ENCODE peak calls at places on chromosomes 7 and 10, in nine cellular contexts. One of them, this sample, is unnamed.

GRCh38 chr7:28939367-28939766 is 18.8 kb downstream of the TRIL start:
- DNase-seq in mesothelial cell of epicardium: no peak
- DNase-seq in lung: no peak
- DNase-seq in substantia nigra: no peak
- DNase-seq in HCT116: no peak
- DNase-seq in NCI-H345: no peak
- DNase-seq in AG09309: no peak
- DNase-seq in activated CD4-positive, CD25-positive, alpha-beta regulatory T cell: no peak
- DNase-seq in HTR-8/SVneo: no peak
- DNase-seq in this sample: no peak

GRCh38 chr10:69721690-69722310 is 79.9 kb upstream of the COL13A1 start:
- DNase-seq in mesothelial cell of epicardium: no peak
- DNase-seq in lung: peak
- DNase-seq in substantia nigra: no peak
- DNase-seq in HCT116: no peak
- DNase-seq in NCI-H345: no peak
- DNase-seq in AG09309: no peak
- DNase-seq in activated CD4-positive, CD25-positive, alpha-beta regulatory T cell: no peak
- DNase-seq in HTR-8/SVneo: peak
- DNase-seq in this sample: no peak

GRCh38 chr7:25856056-25856780 is 295.8 kb upstream of the NFE2L3 start:
- DNase-seq in mesothelial cell of epicardium: no peak
- DNase-seq in lung: no peak
- DNase-seq in substantia nigra: no peak
- DNase-seq in HCT116: no peak
- DNase-seq in NCI-H345: peak
- DNase-seq in AG09309: no peak
- DNase-seq in activated CD4-positive, CD25-positive, alpha-beta regulatory T cell: no peak
- DNase-seq in HTR-8/SVneo: no peak
- DNase-seq in this sample: peak

GRCh38 chr10:3395487-3395886 is 222.9 kb upstream of the PITRM1 start:
- DNase-seq in mesothelial cell of epicardium: no peak
- DNase-seq in lung: no peak
- DNase-seq in substantia nigra: no peak
- DNase-seq in HCT116: no peak
- DNase-seq in NCI-H345: peak
- DNase-seq in AG09309: no peak
- DNase-seq in activated CD4-positive, CD25-positive, alpha-beta regulatory T cell: no peak
- DNase-seq in HTR-8/SVneo: no peak
- DNase-seq in this sample: no peak

GRCh38 chr7:2509298-2509906 is 10.2 kb upstream of the LFNG start:
- DNase-seq in mesothelial cell of epicardium: no peak
- DNase-seq in lung: no peak
- DNase-seq in substantia nigra: no peak
- DNase-seq in HCT116: no peak
- DNase-seq in NCI-H345: no peak
- DNase-seq in AG09309: no peak
- DNase-seq in activated CD4-positive, CD25-positive, alpha-beta regulatory T cell: no peak
- DNase-seq in HTR-8/SVneo: no peak
- DNase-seq in this sample: no peak

GRCh38 chr7:38102486-38102885 is 75.6 kb upstream of the STARD3NL start:
- DNase-seq in mesothelial cell of epicardium: no peak
- DNase-seq in lung: no peak
- DNase-seq in substantia nigra: no peak
- DNase-seq in HCT116: no peak
- DNase-seq in NCI-H345: no peak
- DNase-seq in AG09309: no peak
- DNase-seq in activated CD4-positive, CD25-positive, alpha-beta regulatory T cell: no peak
- DNase-seq in HTR-8/SVneo: no peak
- DNase-seq in this sample: no peak

GRCh38 chr7:84274029-84274638 is 79.5 kb upstream of the SEMA3A start:
- DNase-seq in mesothelial cell of epicardium: no peak
- DNase-seq in lung: no peak
- DNase-seq in substantia nigra: no peak
- DNase-seq in HCT116: no peak
- DNase-seq in NCI-H345: no peak
- DNase-seq in AG09309: no peak
- DNase-seq in activated CD4-positive, CD25-positive, alpha-beta regulatory T cell: no peak
- DNase-seq in HTR-8/SVneo: no peak
- DNase-seq in this sample: no peak

GRCh38 chr7:74297516-74298233 is 8.5 kb downstream of the CLIP2 start:
- DNase-seq in mesothelial cell of epicardium: no peak
- DNase-seq in lung: no peak
- DNase-seq in substantia nigra: no peak
- DNase-seq in HCT116: no peak
- DNase-seq in NCI-H345: no peak
- DNase-seq in AG09309: no peak
- DNase-seq in activated CD4-positive, CD25-positive, alpha-beta regulatory T cell: no peak
- DNase-seq in HTR-8/SVneo: no peak
- DNase-seq in this sample: no peak

GRCh38 chr7:28592861-28593260 is 180.5 kb downstream of the CREB5 start:
- DNase-seq in mesothelial cell of epicardium: no peak
- DNase-seq in lung: no peak
- DNase-seq in substantia nigra: no peak
- DNase-seq in HCT116: no peak
- DNase-seq in NCI-H345: no peak
- DNase-seq in AG09309: no peak
- DNase-seq in activated CD4-positive, CD25-positive, alpha-beta regulatory T cell: no peak
- DNase-seq in HTR-8/SVneo: no peak
- DNase-seq in this sample: no peak

GRCh38 chr10:94066411-94066810 is 72.7 kb downstream of the PLCE1 start:
- DNase-seq in mesothelial cell of epicardium: no peak
- DNase-seq in lung: no peak
- DNase-seq in substantia nigra: no peak
- DNase-seq in HCT116: no peak
- DNase-seq in NCI-H345: no peak
- DNase-seq in AG09309: no peak
- DNase-seq in activated CD4-positive, CD25-positive, alpha-beta regulatory T cell: no peak
- DNase-seq in HTR-8/SVneo: peak
- DNase-seq in this sample: peak

This sample was measured in RWPE1.